ENCODE peak calls at places on chromosomes 16 and 17, in six cellular contexts. Z is T1000, F is mucosa of gallbladder, R is iris pigment epithelial cell, U is amygdala, M is heart right ventricle. P is an unnamed sample.

GRCh38 chr16:4696172-4696904 is 3.0 kb downstream of the NUDT16L1 start:
- DNase-seq in M (no peak), F (peak; percentile 24), Z (no peak), U (no peak), R (no peak), P (no peak)

GRCh38 chr17:28379814-28380571 is 8.5 kb downstream of the SARM1 start:
- DNase-seq in Z (peak; percentile 73), U (no peak), F (peak; percentile 45), M (no peak), R (peak; percentile 78), P (no peak)

GRCh38 chr17:58534901-58535421 is 20.5 kb upstream of the MTMR4 start:
- DNase-seq in Z (no peak), U (no peak), R (peak; percentile 86), M (no peak), F (no peak), P (no peak)

GRCh38 chr17:4177732-4178131 is 34.7 kb downstream of the CYB5D2 start:
- DNase-seq in Z (no peak), M (no peak), F (no peak), R (no peak), U (no peak), P (no peak)

GRCh38 chr16:72990003-72990521 is 57.9 kb downstream of the ZFHX3 start:
- DNase-seq in F (no peak), M (peak; percentile 36), R (peak; percentile 75), Z (peak; percentile 41), U (no peak), P (no peak)

GRCh38 chr17:83013779-83014117 is 65.7 kb upstream of the METRNL start:
- DNase-seq in Z (no peak), M (no peak), R (no peak), F (no peak), U (no peak), P (no peak)

GRCh38 chr16:65154321-65154720 is 32.5 kb upstream of the CDH11 start:
- DNase-seq in F (no peak), U (no peak), R (peak; percentile 9), Z (no peak), M (no peak), P (no peak)

GRCh38 chr16:4882261-4882632 is 35.0 kb downstream of the UBN1 start:
- DNase-seq in U (no peak), R (no peak), M (peak; percentile 27), F (no peak), Z (peak; percentile 21), P (no peak)

GRCh38 chr16:23689442-23690187 is 10.9 kb downstream of the PLK1 start:
- DNase-seq in Z (no peak), F (no peak), R (no peak), U (no peak), M (no peak), P (no peak)

GRCh38 chr17:71764507-71764906 is 356.3 kb upstream of the SOX9 start:
- DNase-seq in Z (no peak), U (no peak), R (peak; percentile 3), M (peak; percentile 9), F (no peak), P (no peak)

GRCh38 chr16:85169333-85170065 is 57.2 kb upstream of the CIBAR2 start:
- DNase-seq in M (no peak), Z (no peak), U (no peak), R (peak; percentile 64), F (no peak), P (no peak)

GRCh38 chr16:75476817-75477216 is 12.3 kb upstream of the TMEM170A start:
- DNase-seq in U (no peak), M (no peak), R (no peak), Z (no peak), F (no peak), P (peak; percentile 2)

GRCh38 chr16:89364603-89365002 is 125.8 kb downstream of the ANKRD11 start:
- DNase-seq in M (no peak), F (no peak), Z (no peak), U (no peak), R (peak; percentile 48), P (no peak)

GRCh38 chr17:61338000-61338864 is 61.4 kb upstream of the TBX2 start:
- DNase-seq in U (no peak), F (no peak), Z (peak; percentile 93), R (peak; percentile 67), M (no peak), P (no peak)

GRCh38 chr16:85092851-85093250 is 19.4 kb downstream of the CIBAR2 start:
- DNase-seq in R (no peak), Z (no peak), M (no peak), U (no peak), F (no peak), P (no peak)

GRCh38 chr16:53704445-53704813 is 473 bp downstream of the FTO start:
- DNase-seq in Z (no peak), R (no peak), F (no peak), U (no peak), M (no peak), P (no peak)

GRCh38 chr17:77783991-77784820 is 174.3 kb upstream of the TNRC6C start:
- DNase-seq in F (no peak), R (no peak), Z (no peak), M (no peak), U (no peak), P (peak; percentile 80)

GRCh38 chr17:83190601-83191387 is 111.4 kb downstream of the METRNL start:
- DNase-seq in Z (no peak), M (no peak), U (no peak), F (no peak), R (no peak), P (peak; percentile 29)

GRCh38 chr17:44005865-44006580 is 1.6 kb downstream of the NAGS start:
- DNase-seq in R (peak; percentile 46), M (no peak), U (no peak), Z (no peak), F (peak; percentile 39), P (no peak)

GRCh38 chr16:57509231-57509923 is 23.1 kb upstream of the DOK4 start:
- DNase-seq in U (no peak), M (no peak), Z (no peak), F (no peak), R (no peak), P (peak; percentile 45)

GRCh38 chr17:8837438-8838075 is 29.9 kb downstream of the PIK3R6 start:
- DNase-seq in R (no peak), U (no peak), Z (no peak), M (peak; percentile 31), F (no peak), P (no peak)

GRCh38 chr17:15475620-15476354 is 8.4 kb upstream of the CDRT4 start:
- DNase-seq in U (no peak), M (no peak), R (peak; percentile 61), Z (no peak), F (no peak), P (no peak)

GRCh38 chr16:46789499-46790414 is 41.2 kb downstream of the C16orf87 start:
- DNase-seq in M (peak; percentile 73), U (peak; percentile 67), F (peak; percentile 82), Z (peak; percentile 57), R (peak; percentile 71), P (peak; percentile 85)

GRCh38 chr16:65376601-65377000 is 254.7 kb upstream of the CDH11 start:
- DNase-seq in F (no peak), R (no peak), M (no peak), U (no peak), Z (no peak), P (no peak)

GRCh38 chr16:2056681-2057407 is 9.1 kb downstream of the TSC2 start:
- DNase-seq in Z (no peak), M (no peak), F (no peak), R (no peak), U (no peak), P (no peak)

GRCh38 chr16:73298562-73298961 is 250.6 kb upstream of the ZFHX3 start:
- DNase-seq in M (no peak), Z (no peak), U (no peak), F (no peak), R (peak; percentile 76), P (no peak)

GRCh38 chr17:38654411-38655398 is 20.1 kb downstream of the EPOP start:
- DNase-seq in R (no peak), Z (no peak), U (no peak), M (no peak), F (no peak), P (no peak)